ENCODE peak calls at places on chromosomes 7 and 10, in seven cellular contexts. One of them, this sample, is unnamed.

GRCh38 chr10:31146496-31147219 is 115.0 kb upstream of the ZNF438 start:
- DNase-seq in astrocyte of the spinal cord: peak
- DNase-seq in H1: no peak
- DNase-seq in stomach: no peak
- DNase-seq in hepatocyte: peak
- DNase-seq in HFF-Myc: no peak
- DNase-seq in cardiac muscle cell: peak
- DNase-seq in this sample: peak

GRCh38 chr10:126165865-126166264 is 222.4 kb downstream of the ADAM12 start:
- DNase-seq in astrocyte of the spinal cord: no peak
- DNase-seq in H1: no peak
- DNase-seq in stomach: no peak
- DNase-seq in hepatocyte: no peak
- DNase-seq in HFF-Myc: no peak
- DNase-seq in cardiac muscle cell: no peak
- DNase-seq in this sample: no peak

GRCh38 chr10:79148452-79149344 is 79.9 kb downstream of the ZMIZ1 start:
- DNase-seq in astrocyte of the spinal cord: peak
- DNase-seq in H1: no peak
- DNase-seq in stomach: peak
- DNase-seq in hepatocyte: peak
- DNase-seq in HFF-Myc: no peak
- DNase-seq in cardiac muscle cell: no peak
- DNase-seq in this sample: peak

GRCh38 chr7:45003789-45004188 is 3.8 kb downstream of the CCM2 start:
- DNase-seq in astrocyte of the spinal cord: no peak
- DNase-seq in H1: no peak
- DNase-seq in stomach: no peak
- DNase-seq in hepatocyte: no peak
- DNase-seq in HFF-Myc: no peak
- DNase-seq in cardiac muscle cell: no peak
- DNase-seq in this sample: no peak

GRCh38 chr10:89032141-89032814 is 41.7 kb downstream of the FAS start:
- DNase-seq in astrocyte of the spinal cord: peak
- DNase-seq in H1: peak
- DNase-seq in stomach: no peak
- DNase-seq in hepatocyte: no peak
- DNase-seq in HFF-Myc: no peak
- DNase-seq in cardiac muscle cell: peak
- DNase-seq in this sample: peak

GRCh38 chr10:127774771-127775559 is 38.0 kb downstream of the FOXI2 start:
- DNase-seq in astrocyte of the spinal cord: no peak
- DNase-seq in H1: no peak
- DNase-seq in stomach: no peak
- DNase-seq in hepatocyte: no peak
- DNase-seq in HFF-Myc: no peak
- DNase-seq in cardiac muscle cell: no peak
- DNase-seq in this sample: no peak

GRCh38 chr10:124593431-124593985 is 131.9 kb downstream of the LHPP start:
- DNase-seq in astrocyte of the spinal cord: no peak
- DNase-seq in H1: no peak
- DNase-seq in stomach: no peak
- DNase-seq in hepatocyte: no peak
- DNase-seq in HFF-Myc: no peak
- DNase-seq in cardiac muscle cell: no peak
- DNase-seq in this sample: no peak

GRCh38 chr10:119466655-119467054 is 75.9 kb downstream of the RGS10 start:
- DNase-seq in astrocyte of the spinal cord: no peak
- DNase-seq in H1: no peak
- DNase-seq in stomach: no peak
- DNase-seq in hepatocyte: no peak
- DNase-seq in HFF-Myc: no peak
- DNase-seq in cardiac muscle cell: no peak
- DNase-seq in this sample: no peak

GRCh38 chr10:104117839-104118323 is 4.1 kb upstream of the SFR1 start:
- DNase-seq in astrocyte of the spinal cord: peak
- DNase-seq in H1: no peak
- DNase-seq in stomach: no peak
- DNase-seq in hepatocyte: peak
- DNase-seq in HFF-Myc: no peak
- DNase-seq in cardiac muscle cell: peak
- DNase-seq in this sample: no peak

GRCh38 chr10:100825946-100826660 is 80.7 kb downstream of the PAX2 start:
- DNase-seq in astrocyte of the spinal cord: no peak
- DNase-seq in H1: no peak
- DNase-seq in stomach: no peak
- DNase-seq in hepatocyte: no peak
- DNase-seq in HFF-Myc: no peak
- DNase-seq in cardiac muscle cell: no peak
- DNase-seq in this sample: no peak

GRCh38 chr10:126059101-126059826 is 162.9 kb downstream of the FANK1 start:
- DNase-seq in astrocyte of the spinal cord: peak
- DNase-seq in H1: no peak
- DNase-seq in stomach: no peak
- DNase-seq in hepatocyte: no peak
- DNase-seq in HFF-Myc: peak
- DNase-seq in cardiac muscle cell: no peak
- DNase-seq in this sample: peak

GRCh38 chr10:128061306-128062300 is 64.6 kb downstream of the MKI67 start:
- DNase-seq in astrocyte of the spinal cord: no peak
- DNase-seq in H1: no peak
- DNase-seq in stomach: no peak
- DNase-seq in hepatocyte: no peak
- DNase-seq in HFF-Myc: no peak
- DNase-seq in cardiac muscle cell: no peak
- DNase-seq in this sample: no peak

GRCh38 chr7:24751484-24751883 is 5.8 kb downstream of the GSDME start:
- DNase-seq in astrocyte of the spinal cord: no peak
- DNase-seq in H1: no peak
- DNase-seq in stomach: no peak
- DNase-seq in hepatocyte: no peak
- DNase-seq in HFF-Myc: no peak
- DNase-seq in cardiac muscle cell: no peak
- DNase-seq in this sample: no peak

GRCh38 chr10:14602807-14603538 is 171.7 kb downstream of the FAM107B start:
- DNase-seq in astrocyte of the spinal cord: peak
- DNase-seq in H1: no peak
- DNase-seq in stomach: no peak
- DNase-seq in hepatocyte: no peak
- DNase-seq in HFF-Myc: no peak
- DNase-seq in cardiac muscle cell: no peak
- DNase-seq in this sample: peak

GRCh38 chr7:99000196-99000903 is 122.0 kb downstream of the TRRAP start:
- DNase-seq in astrocyte of the spinal cord: no peak
- DNase-seq in H1: no peak
- DNase-seq in stomach: no peak
- DNase-seq in hepatocyte: no peak
- DNase-seq in HFF-Myc: no peak
- DNase-seq in cardiac muscle cell: no peak
- DNase-seq in this sample: no peak

GRCh38 chr10:77844713-77845454 is 81.7 kb downstream of the DLG5 start:
- DNase-seq in astrocyte of the spinal cord: peak
- DNase-seq in H1: no peak
- DNase-seq in stomach: no peak
- DNase-seq in hepatocyte: peak
- DNase-seq in HFF-Myc: peak
- DNase-seq in cardiac muscle cell: peak
- DNase-seq in this sample: peak

GRCh38 chr10:64733980-64734379 is 1212.8 kb downstream of the REEP3 start:
- DNase-seq in astrocyte of the spinal cord: peak
- DNase-seq in H1: no peak
- DNase-seq in stomach: peak
- DNase-seq in hepatocyte: peak
- DNase-seq in HFF-Myc: no peak
- DNase-seq in cardiac muscle cell: peak
- DNase-seq in this sample: peak

GRCh38 chr7:6705959-6706665 is 635 bp downstream of the ZNF12 start:
- DNase-seq in astrocyte of the spinal cord: peak
- DNase-seq in H1: no peak
- DNase-seq in stomach: peak
- DNase-seq in hepatocyte: peak
- DNase-seq in HFF-Myc: no peak
- DNase-seq in cardiac muscle cell: peak
- DNase-seq in this sample: peak

GRCh38 chr10:35995515-35995914 is 353.4 kb upstream of the FZD8 start:
- DNase-seq in astrocyte of the spinal cord: no peak
- DNase-seq in H1: no peak
- DNase-seq in stomach: no peak
- DNase-seq in hepatocyte: no peak
- DNase-seq in HFF-Myc: no peak
- DNase-seq in cardiac muscle cell: no peak
- DNase-seq in this sample: no peak

GRCh38 chr10:118057351-118057750 is 10.6 kb upstream of the RAB11FIP2 start:
- DNase-seq in astrocyte of the spinal cord: no peak
- DNase-seq in H1: no peak
- DNase-seq in stomach: no peak
- DNase-seq in hepatocyte: no peak
- DNase-seq in HFF-Myc: no peak
- DNase-seq in cardiac muscle cell: no peak
- DNase-seq in this sample: no peak

GRCh38 chr10:110822708-110823291 is 48.9 kb upstream of the PDCD4 start:
- DNase-seq in astrocyte of the spinal cord: no peak
- DNase-seq in H1: peak
- DNase-seq in stomach: no peak
- DNase-seq in hepatocyte: peak
- DNase-seq in HFF-Myc: no peak
- DNase-seq in cardiac muscle cell: no peak
- DNase-seq in this sample: no peak

GRCh38 chr10:18689498-18689897 is 30.3 kb downstream of the ARL5B start:
- DNase-seq in astrocyte of the spinal cord: peak
- DNase-seq in H1: no peak
- DNase-seq in stomach: no peak
- DNase-seq in hepatocyte: peak
- DNase-seq in HFF-Myc: no peak
- DNase-seq in cardiac muscle cell: peak
- DNase-seq in this sample: peak

DNA sequence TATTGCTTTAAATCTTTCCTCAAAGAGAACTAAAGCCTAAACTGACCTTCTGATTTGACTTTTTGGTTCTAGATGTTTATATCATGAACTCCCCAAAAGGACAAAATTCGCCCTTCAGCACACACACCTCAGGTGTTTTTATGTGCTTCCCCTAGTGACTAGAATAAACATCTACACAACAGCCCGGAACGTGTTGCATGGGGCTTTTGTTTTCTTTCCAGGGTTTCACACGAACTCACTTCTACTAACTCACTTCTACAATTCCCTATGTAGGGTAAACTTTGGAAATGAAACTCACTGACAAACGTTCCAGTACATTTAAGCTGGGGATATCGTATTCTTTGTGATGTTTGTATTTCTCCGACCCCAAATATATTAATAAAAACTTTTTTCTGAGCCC is 1.4 kb downstream of the TRA2A start:
- DNase-seq in astrocyte of the spinal cord: peak
- DNase-seq in H1: no peak
- DNase-seq in stomach: no peak
- DNase-seq in hepatocyte: peak
- DNase-seq in HFF-Myc: no peak
- DNase-seq in cardiac muscle cell: peak
- DNase-seq in this sample: peak
- TF ChIP-seq CTCF in astrocyte of the spinal cord: peak
- TF ChIP-seq CTCF in H1: no peak
- TF ChIP-seq CTCF in stomach: no peak
- TF ChIP-seq CTCF in hepatocyte: no peak
- TF ChIP-seq CTCF in HFF-Myc: no peak
- TF ChIP-seq CTCF in cardiac muscle cell: peak
- TF ChIP-seq CTCF in this sample: peak

GRCh38 chr7:102319671-102320070 is 33.0 kb downstream of the SH2B2 start:
- DNase-seq in astrocyte of the spinal cord: no peak
- DNase-seq in H1: no peak
- DNase-seq in stomach: no peak
- DNase-seq in hepatocyte: no peak
- DNase-seq in HFF-Myc: no peak
- DNase-seq in cardiac muscle cell: no peak
- DNase-seq in this sample: no peak
- H3K4me3 ChIP-seq in astrocyte of the spinal cord: no peak
- H3K4me3 ChIP-seq in H1: no peak
- H3K4me3 ChIP-seq in stomach: no peak
- H3K4me3 ChIP-seq in hepatocyte: no peak
- H3K4me3 ChIP-seq in HFF-Myc: no peak
- H3K4me3 ChIP-seq in cardiac muscle cell: no peak
- H3K4me3 ChIP-seq in this sample: no peak

DNA sequence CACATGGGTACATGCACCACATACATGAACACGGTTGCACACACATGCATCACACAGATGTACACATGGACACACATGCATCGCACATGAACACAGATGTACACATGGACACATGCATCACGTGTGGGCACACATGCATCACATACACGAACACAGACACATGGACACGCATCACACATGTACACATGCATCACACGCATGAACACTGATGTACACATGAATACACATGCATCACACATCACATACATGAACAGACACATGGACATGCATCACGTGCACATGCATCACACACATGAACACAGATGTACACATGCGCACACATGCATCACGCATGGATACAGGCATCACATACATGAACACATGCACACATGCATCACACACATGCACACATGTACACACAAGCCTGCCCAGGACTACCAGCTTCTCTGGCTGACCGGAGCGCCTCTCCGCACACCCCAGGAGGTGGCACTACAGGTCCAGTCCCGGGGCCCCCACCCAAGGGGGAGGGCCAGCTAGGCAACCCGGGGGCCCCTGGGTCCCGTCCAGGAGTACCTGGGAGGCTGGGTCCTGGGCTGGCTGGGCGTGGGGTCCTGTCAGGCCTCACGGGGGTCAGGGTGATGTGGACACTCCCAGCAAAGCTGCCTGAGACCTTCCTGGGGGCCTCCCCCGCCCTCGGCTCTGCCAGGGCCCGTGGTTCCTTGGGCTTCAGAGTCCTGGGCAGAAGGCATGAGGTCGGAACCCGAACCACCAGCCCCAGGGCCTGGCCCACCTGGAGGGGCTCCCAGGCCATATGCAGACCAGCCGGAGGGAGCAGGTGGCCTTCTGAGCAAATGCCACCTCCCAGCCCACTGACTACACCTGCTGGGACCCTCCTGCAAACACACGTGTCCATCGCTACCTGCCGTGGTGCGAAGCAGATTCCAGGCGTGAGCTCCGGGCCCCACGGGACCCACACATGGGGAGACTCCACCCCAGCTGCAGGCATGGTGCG is 19.6 kb downstream of the MICALL2 start:
- DNase-seq in astrocyte of the spinal cord: no peak
- DNase-seq in H1: no peak
- DNase-seq in stomach: no peak
- DNase-seq in hepatocyte: no peak
- DNase-seq in HFF-Myc: no peak
- DNase-seq in cardiac muscle cell: no peak
- DNase-seq in this sample: no peak
- TF ChIP-seq CTCF in astrocyte of the spinal cord: peak
- TF ChIP-seq CTCF in H1: no peak
- TF ChIP-seq CTCF in stomach: no peak
- TF ChIP-seq CTCF in hepatocyte: no peak
- TF ChIP-seq CTCF in HFF-Myc: no peak
- TF ChIP-seq CTCF in cardiac muscle cell: peak
- TF ChIP-seq CTCF in this sample: no peak

DNA sequence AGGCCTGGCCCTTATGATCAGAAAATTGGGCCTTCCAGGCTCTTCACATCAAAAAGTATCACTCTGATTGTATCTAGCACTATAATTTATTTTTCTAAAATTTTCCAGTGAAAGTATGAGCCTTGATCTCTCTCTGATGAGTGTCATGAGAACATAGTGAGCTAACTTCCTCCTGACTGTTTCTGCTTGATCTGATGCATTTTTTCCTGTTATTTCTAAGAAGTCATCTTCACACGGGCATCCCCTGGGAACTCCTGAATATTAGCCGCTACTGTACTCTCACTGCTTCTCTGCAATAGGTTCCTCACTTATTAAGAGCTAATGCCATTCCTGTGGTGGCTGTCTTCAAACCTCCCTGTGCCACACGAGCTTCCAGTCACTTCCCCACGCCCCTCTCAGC is 63.1 kb upstream of the ZPBP start:
- DNase-seq in astrocyte of the spinal cord: no peak
- DNase-seq in H1: no peak
- DNase-seq in stomach: no peak
- DNase-seq in hepatocyte: no peak
- DNase-seq in HFF-Myc: no peak
- DNase-seq in cardiac muscle cell: no peak
- DNase-seq in this sample: no peak
- H3K4me3 ChIP-seq in astrocyte of the spinal cord: no peak
- H3K4me3 ChIP-seq in H1: no peak
- H3K4me3 ChIP-seq in stomach: no peak
- H3K4me3 ChIP-seq in hepatocyte: no peak
- H3K4me3 ChIP-seq in HFF-Myc: no peak
- H3K4me3 ChIP-seq in cardiac muscle cell: no peak
- H3K4me3 ChIP-seq in this sample: no peak

This sample was measured in fibroblast of villous mesenchyme.